ENCODE peak calls at places on chromosomes 11 and 22, in six cellular contexts. M is esophagus squamous epithelium; N is body of pancreas; R is CD8-positive, alpha-beta T cell; A is fibroblast of lung; K is cardiac muscle cell. Z is an unnamed sample.

GRCh38 chr11:83249972-83250593 is 36.1 kb downstream of the CCDC90B start:
- DNase-seq in M (no peak), N (no peak), R (no peak), A (peak), K (peak), Z (no peak)

GRCh38 chr11:107018902-107019493 is 722 bp upstream of the GUCY1A2 start:
- DNase-seq in M (no peak), N (peak), R (no peak), A (peak), K (peak), Z (peak)

GRCh38 chr11:125300791-125301218 is 136.3 kb downstream of the PKNOX2 start:
- DNase-seq in M (no peak), N (no peak), R (no peak), A (peak), K (peak), Z (no peak)

GRCh38 chr11:36062796-36063380 is 119.0 kb downstream of the LDLRAD3 start:
- DNase-seq in M (no peak), N (no peak), R (no peak), A (no peak), K (peak), Z (no peak)

GRCh38 chr22:29702025-29702930 is 17.5 kb upstream of the CABP7 start:
- DNase-seq in M (no peak), N (no peak), R (no peak), A (no peak), K (no peak), Z (no peak)

GRCh38 chr11:43747130-43747802 is 66.7 kb downstream of the HSD17B12 start:
- DNase-seq in M (no peak), N (no peak), R (no peak), A (no peak), K (no peak), Z (no peak)

GRCh38 chr22:22843848-22844247 is 43.8 kb upstream of the IGLL5 start:
- DNase-seq in M (no peak), N (no peak), R (no peak), A (no peak), K (no peak), Z (no peak)

GRCh38 chr11:78651923-78652602 is 77.4 kb upstream of the NARS2 start:
- DNase-seq in M (no peak), N (no peak), R (peak), A (no peak), K (no peak), Z (peak)

GRCh38 chr11:96199563-96200025 is 143.4 kb downstream of the MAML2 start:
- DNase-seq in M (no peak), N (no peak), R (no peak), A (peak), K (peak), Z (no peak)

GRCh38 chr11:69377029-69377952 is 83.3 kb downstream of the MYEOV start:
- DNase-seq in M (no peak), N (no peak), R (no peak), A (no peak), K (no peak), Z (no peak)

GRCh38 chr11:833114-833791 is 501 bp downstream of the CD151 start:
- DNase-seq in M (no peak), N (peak), R (no peak), A (no peak), K (peak), Z (no peak)

GRCh38 chr11:70528046-70528793 is 129.9 kb downstream of the CTTN start:
- DNase-seq in M (no peak), N (no peak), R (no peak), A (no peak), K (no peak), Z (no peak)

GRCh38 chr11:69716891-69717747 is 13.3 kb upstream of the FGF19 start:
- DNase-seq in M (no peak), N (no peak), R (no peak), A (no peak), K (no peak), Z (no peak)

GRCh38 chr11:131240421-131240820 is 130.0 kb upstream of the NTM start:
- DNase-seq in M (no peak), N (no peak), R (no peak), A (peak), K (no peak), Z (no peak)

GRCh38 chr11:112812719-112813118 is 148.5 kb upstream of the NCAM1 start:
- DNase-seq in M (no peak), N (no peak), R (no peak), A (no peak), K (no peak), Z (no peak)

GRCh38 chr11:11843233-11843632 is 1.5 kb downstream of the USP47 start:
- DNase-seq in M (no peak), N (no peak), R (no peak), A (peak), K (peak), Z (no peak)

GRCh38 chr11:69367211-69367964 is 73.4 kb downstream of the MYEOV start:
- DNase-seq in M (no peak), N (no peak), R (peak), A (no peak), K (no peak), Z (peak)

GRCh38 chr11:117145393-117145761 is 1.3 kb downstream of the PAFAH1B2 start:
- DNase-seq in M (no peak), N (no peak), R (no peak), A (peak), K (peak), Z (no peak)

GRCh38 chr11:76709756-76710155 is 39.2 kb upstream of the LRRC32 start:
- DNase-seq in M (no peak), N (no peak), R (no peak), A (no peak), K (no peak), Z (no peak)

GRCh38 chr11:115674176-115674575 is 170.0 kb upstream of the CADM1 start:
- DNase-seq in M (no peak), N (no peak), R (no peak), A (peak), K (no peak), Z (no peak)

GRCh38 chr11:113840932-113841664 is 34.3 kb downstream of the USP28 start:
- DNase-seq in M (no peak), N (no peak), R (no peak), A (no peak), K (no peak), Z (no peak)

GRCh38 chr11:121864660-121865059 is 251.4 kb downstream of the BLID start:
- DNase-seq in M (no peak), N (no peak), R (no peak), A (no peak), K (no peak), Z (no peak)

GRCh38 chr11:35747638-35748037 is 85.1 kb downstream of the TRIM44 start:
- DNase-seq in M (no peak), N (peak), R (no peak), A (no peak), K (no peak), Z (no peak)

GRCh38 chr11:65927904-65928397 is 8.7 kb downstream of the DRAP1 start:
- DNase-seq in M (no peak), N (no peak), R (peak), A (no peak), K (no peak), Z (no peak)

DNA sequence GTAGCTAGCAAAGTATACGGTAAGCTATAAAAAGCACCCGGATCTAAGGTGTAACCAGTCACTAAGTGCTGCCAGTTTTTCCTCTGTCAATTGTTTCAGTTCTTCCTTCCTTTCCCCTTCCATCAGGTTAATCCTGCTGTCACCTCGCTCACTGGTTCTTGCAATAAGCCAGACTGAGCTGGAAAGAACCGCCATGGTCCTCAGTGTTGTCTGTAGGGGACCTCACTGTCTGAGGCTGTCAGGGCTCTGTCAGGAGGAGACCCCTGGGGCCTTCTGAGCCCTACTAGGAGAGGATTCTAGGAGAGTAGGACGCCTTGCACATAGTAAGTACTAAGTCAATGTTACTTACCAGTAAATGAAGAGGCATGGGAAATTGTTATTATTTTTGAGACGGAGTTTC is 1.4 kb upstream of the TBC1D22A start:
- DNase-seq in M (no peak), N (no peak), R (no peak), A (no peak), K (no peak), Z (no peak)
- H3K4me3 ChIP-seq in M (peak), N (no peak), R (no peak), A (peak), K (no peak), Z (no peak)

DNA sequence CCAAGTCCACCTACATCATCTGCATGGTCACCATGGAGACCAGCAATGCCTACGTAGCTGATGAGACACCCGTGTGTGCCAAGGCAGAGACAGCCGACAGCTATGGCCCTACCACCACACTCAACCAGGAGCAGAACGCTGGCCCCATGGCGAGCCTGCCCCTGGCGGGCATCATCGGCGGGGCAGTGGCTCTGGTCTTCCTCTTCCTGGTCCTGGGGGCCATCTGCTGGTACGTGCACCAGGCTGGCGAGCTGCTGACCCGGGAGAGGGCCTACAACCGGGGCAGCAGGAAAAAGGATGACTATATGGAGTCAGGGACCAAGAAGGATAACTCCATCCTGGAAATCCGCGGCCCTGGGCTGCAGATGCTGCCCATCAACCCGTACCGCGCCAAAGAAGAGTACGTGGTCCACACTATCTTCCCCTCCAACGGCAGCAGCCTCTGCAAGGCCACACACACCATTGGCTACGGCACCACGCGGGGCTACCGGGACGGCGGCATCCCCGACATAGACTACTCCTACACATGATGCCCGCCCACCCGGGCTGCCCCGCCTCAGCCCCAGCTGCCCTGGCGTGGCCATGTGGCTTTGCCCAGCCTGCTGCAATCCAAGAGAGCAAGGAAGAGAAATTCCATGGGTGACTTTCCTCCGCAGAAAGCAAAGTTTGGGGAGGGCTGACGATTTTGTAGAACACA is 48.0 kb downstream of the MACROD1 start:
- DNase-seq in M (no peak), N (no peak), R (no peak), A (no peak), K (no peak), Z (no peak)
- TF ChIP-seq CTCF in M (no peak), N (no peak), R (no peak), A (no peak), K (no peak), Z (no peak)

GRCh38 chr11:47436726-47437125 is 10.5 kb upstream of the PSMC3 start:
- DNase-seq in M (no peak), N (no peak), R (no peak), A (no peak), K (no peak), Z (no peak)

GRCh38 chr11:47435687-47436086 is 9.4 kb upstream of the PSMC3 start:
- DNase-seq in M (no peak), N (no peak), R (no peak), A (no peak), K (no peak), Z (no peak)

GRCh38 chr11:47431356-47432083 is 5.3 kb upstream of the PSMC3 start:
- DNase-seq in M (no peak), N (no peak), R (no peak), A (no peak), K (no peak), Z (no peak)

GRCh38 chr11:47433157-47433556 is 6.9 kb upstream of the PSMC3 start:
- DNase-seq in M (no peak), N (no peak), R (no peak), A (peak), K (no peak), Z (no peak)

DNA sequence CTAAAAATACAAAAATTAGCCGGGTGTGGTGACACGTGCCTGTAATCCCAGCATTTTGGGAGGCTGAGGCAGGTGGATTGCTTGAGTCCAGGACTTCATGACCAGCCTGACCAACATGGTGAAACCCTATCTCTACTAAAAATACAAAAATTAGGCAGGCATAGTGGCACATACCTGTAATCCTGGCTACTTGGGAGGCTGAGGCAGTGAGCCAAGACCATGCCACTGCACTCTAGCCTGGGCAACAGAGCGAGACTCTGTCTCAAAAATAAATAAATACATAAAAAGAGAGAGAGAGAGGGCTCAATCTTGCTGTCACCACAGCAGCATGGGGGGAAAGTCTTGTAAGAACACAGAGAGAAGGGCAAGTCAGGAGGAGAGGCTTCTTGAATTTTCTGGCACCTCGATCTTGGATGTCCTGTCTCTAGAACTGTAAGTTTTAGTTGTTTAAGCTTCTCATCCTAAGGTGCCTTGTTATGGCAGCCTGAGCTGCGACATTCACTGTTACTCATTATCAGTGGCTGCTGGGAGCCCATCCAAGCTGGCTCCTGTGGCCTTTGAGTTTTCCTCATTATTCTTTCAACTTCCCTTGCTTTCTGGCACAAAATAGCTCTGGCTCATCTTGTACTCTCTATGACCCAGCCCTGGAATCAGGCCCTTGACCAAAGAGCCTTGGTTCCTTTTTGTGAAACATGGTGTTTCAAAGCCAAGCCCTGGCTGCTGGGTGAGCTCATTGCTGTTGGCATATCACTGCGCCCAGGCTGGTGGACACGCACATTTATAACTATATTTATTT is 8.0 kb upstream of the PSMC3 start:
- DNase-seq in M (no peak), N (no peak), R (no peak), A (peak), K (peak), Z (no peak)
- H3K27ac ChIP-seq in M (peak), N (peak), R (no peak), A (no peak), K (no peak), Z (no peak)

DNA sequence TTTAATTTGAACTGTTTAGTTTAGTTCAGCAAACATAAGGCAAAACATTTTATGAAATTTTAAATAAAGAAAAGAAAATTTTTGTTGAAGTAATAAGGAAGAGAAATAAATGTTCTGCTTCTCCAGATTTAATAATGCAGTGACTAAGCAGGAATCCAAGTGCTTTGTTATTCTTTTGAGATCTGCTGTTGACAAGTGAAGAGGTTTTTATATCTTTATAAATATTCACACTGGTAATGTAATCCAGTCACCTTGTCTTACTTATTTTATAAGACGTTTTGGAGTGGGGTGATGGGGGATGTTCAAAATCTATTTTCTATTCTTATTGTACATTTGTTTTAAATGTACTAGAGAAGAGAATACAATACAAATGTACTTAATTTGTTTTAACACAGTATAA is 725.9 kb upstream of the CCDC179 start:
- DNase-seq in M (no peak), N (no peak), R (no peak), A (no peak), K (no peak), Z (no peak)
- H3K4me3 ChIP-seq in M (no peak), N (no peak), R (no peak), A (no peak), K (no peak), Z (no peak)

GRCh38 chr11:20933958-20934357 is 264.6 kb downstream of the NELL1 start:
- DNase-seq in M (no peak), N (no peak), R (no peak), A (no peak), K (no peak), Z (no peak)
- TF ChIP-seq CTCF in M (no peak), N (no peak), R (no peak), A (no peak), K (no peak), Z (no peak)

GRCh38 chr11:130054966-130055365 is 14.7 kb upstream of the APLP2 start:
- DNase-seq in M (no peak), N (no peak), R (no peak), A (peak), K (no peak), Z (no peak)

GRCh38 chr11:130050272-130050671 is 19.4 kb upstream of the APLP2 start:
- DNase-seq in M (no peak), N (no peak), R (no peak), A (peak), K (no peak), Z (no peak)

GRCh38 chr11:130055637-130056036 is 14.1 kb upstream of the APLP2 start:
- DNase-seq in M (no peak), N (no peak), R (no peak), A (peak), K (peak), Z (no peak)

GRCh38 chr11:130051077-130051476 is 18.6 kb upstream of the APLP2 start:
- DNase-seq in M (no peak), N (no peak), R (no peak), A (no peak), K (peak), Z (no peak)

DNA sequence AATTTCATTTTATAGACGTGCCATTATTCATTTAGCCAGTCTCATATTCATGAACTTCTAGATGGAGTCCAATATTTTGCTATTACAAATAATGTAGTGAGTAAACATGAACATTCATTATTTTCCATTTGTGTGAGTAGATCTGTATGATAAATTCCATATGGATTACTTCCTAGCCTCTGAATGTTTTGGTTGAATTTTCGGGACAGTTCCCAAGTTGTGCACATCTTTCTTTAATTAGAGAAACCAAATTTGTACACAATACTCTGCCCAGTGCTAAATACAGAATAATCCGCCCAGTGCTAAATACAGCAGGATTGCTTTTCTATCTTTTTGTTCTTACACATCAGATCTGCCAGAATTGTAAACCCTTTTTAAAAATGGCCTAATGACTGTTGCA is 17.1 kb upstream of the APLP2 start:
- DNase-seq in M (no peak), N (no peak), R (no peak), A (no peak), K (no peak), Z (no peak)
- H3K27ac ChIP-seq in M (no peak), N (no peak), R (no peak), A (no peak), K (no peak), Z (no peak)

GRCh38 chr11:7484645-7485044 is 661 bp upstream of the OLFML1 start:
- DNase-seq in M (no peak), N (no peak), R (no peak), A (no peak), K (peak), Z (no peak)

GRCh38 chr11:7485136-7485853 is at the start of gene OLFML1:
- DNase-seq in M (no peak), N (no peak), R (no peak), A (no peak), K (peak), Z (no peak)

GRCh38 chr11:7486731-7487130 is 1.4 kb downstream of the OLFML1 start:
- DNase-seq in M (no peak), N (no peak), R (no peak), A (no peak), K (peak), Z (no peak)

GRCh38 chr11:7487360-7487759 is 2.1 kb downstream of the OLFML1 start:
- DNase-seq in M (no peak), N (no peak), R (no peak), A (no peak), K (no peak), Z (no peak)

GRCh38 chr11:7485854-7486425 is 634 bp downstream of the OLFML1 start:
- DNase-seq in M (no peak), N (no peak), R (no peak), A (no peak), K (no peak), Z (no peak)
- H3K4me3 ChIP-seq in M (peak), N (no peak), R (no peak), A (peak), K (no peak), Z (peak)

GRCh38 chr22:26847046-26847445 is 189.7 kb downstream of the MIAT start:
- DNase-seq in M (no peak), N (no peak), R (peak), A (peak), K (no peak), Z (no peak)
- TF ChIP-seq CTCF in M (no peak), N (no peak), R (no peak), A (no peak), K (no peak), Z (no peak)

Z was measured in coronary artery.